ENCODE peak calls at places on chromosomes 7 and 10, in five cellular contexts. O, B, G, X and U are unnamed samples.

GRCh38 chr7:33300131-33300530 is 170.8 kb downstream of the BBS9 start:
- DNase-seq in O (no peak), X (no peak), B (no peak), G (no peak), U (no peak)

GRCh38 chr7:16644624-16644986 is 949 bp downstream of the ANKMY2 start:
- DNase-seq in B (peak), O (no peak), X (peak), G (peak), U (no peak)

GRCh38 chr7:22574756-22575517 is 74.9 kb upstream of the STEAP1B start:
- DNase-seq in O (no peak), B (no peak), G (no peak), X (no peak), U (no peak)

GRCh38 chr10:67087140-67087436 is 161.3 kb downstream of the LRRTM3 start:
- DNase-seq in O (no peak), G (no peak), B (no peak), X (no peak), U (no peak)

GRCh38 chr10:93773120-93773519 is 15.4 kb downstream of the LGI1 start:
- DNase-seq in X (no peak), B (no peak), O (no peak), G (no peak), U (no peak)

GRCh38 chr7:134429481-134429880 is 29.4 kb downstream of the AKR1B1 start:
- DNase-seq in G (no peak), B (no peak), X (no peak), O (no peak), U (no peak)

GRCh38 chr7:158588878-158589442 is 1.3 kb upstream of the PTPRN2 start:
- DNase-seq in O (no peak), G (no peak), X (no peak), B (no peak), U (no peak)

GRCh38 chr10:82206831-82207230 is 331.8 kb downstream of the NRG3 start:
- DNase-seq in G (no peak), B (peak), O (no peak), X (no peak), U (no peak)

GRCh38 chr7:72310301-72310700 is 101.8 kb downstream of the CALN1 start:
- DNase-seq in B (no peak), X (no peak), G (no peak), O (no peak), U (no peak)

GRCh38 chr7:98194672-98195457 is 16.4 kb upstream of the BHLHA15 start:
- DNase-seq in B (no peak), O (no peak), X (no peak), G (no peak), U (no peak)

GRCh38 chr7:148276291-148277041 is 314.1 kb upstream of the C7orf33 start:
- DNase-seq in X (no peak), O (no peak), B (no peak), G (no peak), U (no peak)

GRCh38 chr7:41033526-41033925 is 669.4 kb downstream of the INHBA start:
- DNase-seq in O (no peak), X (no peak), G (no peak), B (peak), U (no peak)

GRCh38 chr7:104548861-104549260 is 220.5 kb downstream of the LHFPL3 start:
- DNase-seq in X (no peak), G (no peak), O (no peak), B (no peak), U (no peak)

GRCh38 chr7:132557489-132558044 is 18.7 kb downstream of the PLXNA4 start:
- DNase-seq in G (no peak), B (peak), O (no peak), X (no peak), U (no peak)
- TF ChIP-seq CTCF in G (no peak), B (peak), O (peak), X (peak), U (no peak)

GRCh38 chr10:8033812-8034665 is 20.4 kb upstream of the GATA3 start:
- DNase-seq in B (no peak), X (no peak), O (no peak), G (no peak), U (no peak)

GRCh38 chr10:8037199-8037801 is 17.2 kb upstream of the GATA3 start:
- DNase-seq in B (no peak), X (no peak), G (no peak), O (no peak), U (no peak)

GRCh38 chr10:8035641-8036520 is 18.6 kb upstream of the GATA3 start:
- DNase-seq in G (no peak), X (no peak), B (no peak), O (no peak), U (no peak)

GRCh38 chr10:8036521-8037198 is 17.8 kb upstream of the GATA3 start:
- DNase-seq in X (no peak), O (no peak), G (no peak), B (no peak), U (no peak)

GRCh38 chr10:8034666-8035640 is 19.5 kb upstream of the GATA3 start:
- DNase-seq in G (no peak), O (peak), B (no peak), X (no peak), U (no peak)
- H3K4me3 ChIP-seq in G (no peak), O (no peak), B (peak), X (no peak), U (no peak)

GRCh38 chr7:15199482-15199881 is 296.9 kb upstream of the DGKB start:
- DNase-seq in B (peak), X (no peak), G (no peak), O (peak), U (no peak)
- TF ChIP-seq CTCF in B (peak), X (no peak), G (no peak), O (peak), U (peak)

DNA sequence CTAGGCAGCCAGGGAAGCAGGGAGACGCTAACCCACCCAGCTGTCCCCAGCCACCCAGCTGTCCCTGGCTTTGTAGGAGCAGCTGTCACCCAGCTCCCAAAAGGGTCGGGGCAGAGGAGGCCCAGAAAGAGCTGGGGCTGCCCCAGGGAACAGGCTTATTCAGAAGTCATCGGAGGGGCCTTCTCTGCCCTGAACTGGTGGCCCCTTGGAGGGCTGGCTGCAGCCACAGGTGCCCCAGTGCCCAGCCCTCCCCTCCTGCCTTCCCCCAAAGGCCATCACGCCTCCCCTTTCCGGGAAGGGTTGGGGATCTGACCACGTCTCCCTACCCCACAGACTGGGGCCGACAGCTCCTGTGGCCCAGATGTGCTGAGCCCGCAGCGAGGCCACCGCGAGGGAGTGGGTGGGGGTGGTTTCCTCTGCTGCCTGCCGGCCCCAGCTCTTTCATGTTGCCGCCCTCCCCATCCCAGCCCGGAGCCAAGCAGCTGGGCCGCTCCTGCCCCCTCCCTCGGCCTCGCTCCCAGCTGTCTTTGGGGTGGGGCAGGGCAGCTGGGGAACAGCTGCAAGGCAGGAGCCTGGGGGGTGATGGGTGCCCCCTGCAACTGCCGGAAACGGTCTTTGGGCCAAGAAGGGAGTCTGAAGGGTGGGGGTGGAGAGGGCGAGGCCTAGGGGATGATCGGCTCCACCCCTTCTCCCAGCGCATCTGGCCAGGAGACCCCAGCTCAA is 16.8 kb downstream of the TRIM8 start:
- DNase-seq in X (peak), B (peak), O (no peak), G (peak), U (no peak)
- H3K4me3 ChIP-seq in X (no peak), B (no peak), O (no peak), G (peak), U (no peak)